ENCODE peak calls at places on chromosomes 3 and 15, in four cellular contexts. One of them, this sample, is unnamed.

GRCh38 chr3:126858887-126859286 is 124.0 kb upstream of the PLXNA1 start:
- DNase-seq in HepG2: no peak
- DNase-seq in WTC11: no peak
- DNase-seq in K562: no peak
- DNase-seq in this sample: no peak

GRCh38 chr3:169389211-169389924 is 274.1 kb downstream of the MECOM start:
- DNase-seq in K562: no peak
- DNase-seq in HepG2: peak; percentile 21
- DNase-seq in WTC11: no peak
- DNase-seq in this sample: no peak

GRCh38 chr3:192372001-192372400 is 355.3 kb downstream of the FGF12 start:
- DNase-seq in K562: no peak
- DNase-seq in WTC11: no peak
- DNase-seq in HepG2: no peak
- DNase-seq in this sample: no peak

GRCh38 chr3:105553851-105554250 is 187.1 kb downstream of the ALCAM start:
- DNase-seq in K562: no peak
- DNase-seq in HepG2: no peak
- DNase-seq in WTC11: no peak
- DNase-seq in this sample: no peak

GRCh38 chr15:87566236-87566635 is 690.3 kb downstream of the NTRK3 start:
- DNase-seq in WTC11: no peak
- DNase-seq in HepG2: no peak
- DNase-seq in K562: no peak
- DNase-seq in this sample: no peak

GRCh38 chr15:50888054-50888453 is 20.4 kb upstream of the AP4E1 start:
- DNase-seq in HepG2: no peak
- DNase-seq in WTC11: no peak
- DNase-seq in K562: no peak
- DNase-seq in this sample: no peak

GRCh38 chr15:74725241-74725774 is at the start of gene CYP1A1:
- DNase-seq in WTC11: peak; percentile 62
- DNase-seq in K562: no peak
- DNase-seq in HepG2: no peak
- DNase-seq in this sample: peak; percentile 61

GRCh38 chr3:5294360-5294759 is 106.9 kb downstream of the EDEM1 start:
- DNase-seq in K562: no peak
- DNase-seq in WTC11: no peak
- DNase-seq in HepG2: no peak
- DNase-seq in this sample: no peak

GRCh38 chr3:77081240-77081661 is 41.4 kb downstream of the ROBO2 start:
- DNase-seq in HepG2: no peak
- DNase-seq in K562: no peak
- DNase-seq in WTC11: no peak
- DNase-seq in this sample: peak; percentile 16

GRCh38 chr3:23797490-23797889 is 8.3 kb upstream of the UBE2E1 start:
- DNase-seq in K562: no peak
- DNase-seq in WTC11: no peak
- DNase-seq in HepG2: no peak
- DNase-seq in this sample: no peak

GRCh38 chr3:23805228-23805880 is 401 bp upstream of the UBE2E1 start:
- DNase-seq in K562: no peak
- DNase-seq in WTC11: peak; percentile 38
- DNase-seq in HepG2: peak; percentile 9
- DNase-seq in this sample: no peak

GRCh38 chr3:23804441-23805227 is 1.1 kb upstream of the UBE2E1 start:
- DNase-seq in K562: no peak
- DNase-seq in HepG2: no peak
- DNase-seq in WTC11: no peak
- DNase-seq in this sample: peak; percentile 19

GRCh38 chr3:23796518-23796917 is 9.2 kb upstream of the UBE2E1 start:
- DNase-seq in HepG2: no peak
- DNase-seq in K562: no peak
- DNase-seq in WTC11: no peak
- DNase-seq in this sample: no peak

GRCh38 chr3:23800731-23801130 is 5.0 kb upstream of the UBE2E1 start:
- DNase-seq in HepG2: no peak
- DNase-seq in K562: no peak
- DNase-seq in WTC11: no peak
- DNase-seq in this sample: no peak
- TF ChIP-seq ELF4 in HepG2: no peak
- TF ChIP-seq ELF4 in K562: no peak
- TF ChIP-seq ELF4 in WTC11: no peak
- TF ChIP-seq ELF4 in this sample: no peak

DNA sequence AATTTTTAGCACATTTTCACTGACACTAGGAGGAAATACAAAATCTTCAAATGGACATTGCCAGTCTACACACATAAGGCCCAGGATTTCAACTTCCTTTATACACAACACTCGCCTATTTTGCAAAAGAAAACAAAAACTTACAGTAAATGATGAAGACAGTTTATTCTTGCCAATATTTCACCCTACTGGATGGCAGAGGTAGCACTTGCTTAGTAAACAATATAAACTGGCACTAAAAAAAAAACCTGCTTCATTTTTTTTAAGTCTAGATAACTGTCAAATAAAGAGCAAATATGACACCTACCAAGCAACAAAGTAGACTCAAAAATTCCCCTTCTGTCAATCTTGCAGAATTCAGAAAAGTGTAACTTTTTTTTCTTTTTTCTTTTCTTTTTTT is 204.0 kb downstream of the VPS13C start:
- DNase-seq in K562: no peak
- DNase-seq in HepG2: no peak
- DNase-seq in WTC11: no peak
- DNase-seq in this sample: no peak
- TF ChIP-seq ELF4 in K562: no peak
- TF ChIP-seq ELF4 in HepG2: no peak
- TF ChIP-seq ELF4 in WTC11: no peak
- TF ChIP-seq ELF4 in this sample: no peak

GRCh38 chr15:96428742-96429141 is 98.2 kb downstream of the NR2F2 start:
- DNase-seq in K562: no peak
- DNase-seq in HepG2: no peak
- DNase-seq in WTC11: no peak
- DNase-seq in this sample: no peak
- TF ChIP-seq ELF4 in K562: no peak
- TF ChIP-seq ELF4 in HepG2: no peak
- TF ChIP-seq ELF4 in WTC11: no peak
- TF ChIP-seq ELF4 in this sample: no peak

DNA sequence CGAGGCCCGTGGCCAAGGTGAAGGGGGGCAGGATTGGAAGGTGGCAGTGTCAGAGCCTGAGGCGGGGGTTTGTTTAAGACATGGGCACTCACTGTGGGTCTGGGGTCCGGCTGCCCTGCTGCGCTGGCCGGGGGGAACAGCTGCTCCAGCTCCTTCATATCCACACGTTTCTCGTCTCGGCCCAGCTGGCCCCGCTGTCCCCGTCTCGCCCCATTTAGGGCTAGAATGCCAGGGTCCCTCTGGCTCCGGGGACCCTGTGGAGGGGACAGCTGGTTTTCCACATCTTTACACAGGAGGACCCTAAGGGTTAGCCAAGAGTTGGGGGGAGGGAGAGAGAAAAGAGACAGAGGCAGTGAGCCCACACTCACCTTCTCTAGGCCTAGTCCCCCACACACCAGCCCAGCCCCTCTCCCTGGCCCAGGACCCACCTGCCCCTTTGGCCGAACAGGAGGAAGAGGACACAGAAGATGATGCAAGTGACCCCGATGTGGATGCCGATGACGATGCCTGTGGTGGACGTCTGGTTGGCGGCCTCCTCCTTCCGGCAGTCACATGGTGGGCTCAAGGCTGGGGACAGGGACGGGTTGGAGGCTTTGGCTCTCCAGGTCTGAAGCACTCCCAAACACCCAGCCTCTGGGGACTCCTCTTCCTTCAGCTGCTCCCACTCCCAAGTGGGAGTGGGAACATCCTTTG is 25.0 kb downstream of the RNU5B-1 start:
- DNase-seq in HepG2: no peak
- DNase-seq in WTC11: no peak
- DNase-seq in K562: no peak
- DNase-seq in this sample: no peak
- TF ChIP-seq ELF4 in HepG2: no peak
- TF ChIP-seq ELF4 in WTC11: no peak
- TF ChIP-seq ELF4 in K562: no peak
- TF ChIP-seq ELF4 in this sample: no peak